ENCODE peak calls at places on chromosomes 16 and 17, in seven cellular contexts. O is CD4-positive, alpha-beta T cell; S is adrenal gland; G is OCI-LY7; L is breast epithelium; T is cardiac muscle cell; A is Peyer's patch. M is an unnamed sample.

GRCh38 chr16:2790631-2791030 is 3.3 kb upstream of the PRSS33 start:
- DNase-seq in O (no peak), S (no peak), G (no peak), L (no peak), T (no peak), A (peak; percentile 32), M (no peak)

GRCh38 chr17:18181358-18181757 is 2.3 kb upstream of the ALKBH5 start:
- DNase-seq in O (no peak), S (no peak), G (no peak), L (no peak), T (no peak), A (no peak), M (no peak)

GRCh38 chr17:36808181-36808661 is 129.1 kb upstream of the LHX1 start:
- DNase-seq in O (no peak), S (no peak), G (no peak), L (no peak), T (peak; percentile 68), A (no peak), M (no peak)

GRCh38 chr17:14098246-14098645 is 28.9 kb downstream of the COX10 start:
- DNase-seq in O (no peak), S (no peak), G (no peak), L (no peak), T (no peak), A (no peak), M (no peak)

GRCh38 chr16:67936876-67937605 is 391 bp upstream of the PSMB10 start:
- DNase-seq in O (peak; percentile 76), S (peak; percentile 90), G (peak; percentile 93), L (peak; percentile 56), T (no peak), A (no peak), M (peak; percentile 64)

GRCh38 chr16:30927789-30928378 is 4.5 kb downstream of the FBXL19 start:
- DNase-seq in O (peak; percentile 19), S (peak; percentile 80), G (peak; percentile 66), L (peak; percentile 80), T (peak; percentile 84), A (no peak), M (no peak)

GRCh38 chr17:16986391-16986790 is 14.5 kb upstream of the TNFRSF13B start:
- DNase-seq in O (no peak), S (no peak), G (no peak), L (no peak), T (no peak), A (no peak), M (no peak)

GRCh38 chr16:86075488-86075785 is 176.5 kb downstream of the IRF8 start:
- DNase-seq in O (no peak), S (no peak), G (no peak), L (no peak), T (no peak), A (no peak), M (no peak)

GRCh38 chr17:71470062-71470461 is 650.8 kb upstream of the SOX9 start:
- DNase-seq in O (no peak), S (no peak), G (no peak), L (no peak), T (no peak), A (no peak), M (no peak)

GRCh38 chr16:61413026-61413425 is 623.2 kb downstream of the CDH8 start:
- DNase-seq in O (no peak), S (no peak), G (no peak), L (no peak), T (no peak), A (no peak), M (no peak)

GRCh38 chr17:41812176-41813038 is at the start of gene FKBP10:
- DNase-seq in O (peak; percentile 31), S (peak; percentile 71), G (peak; percentile 45), L (peak; percentile 36), T (peak; percentile 97), A (peak; percentile 64), M (peak; percentile 39)

GRCh38 chr16:68826652-68827051 is 16.7 kb upstream of the TANGO6 start:
- DNase-seq in O (no peak), S (no peak), G (no peak), L (no peak), T (no peak), A (no peak), M (no peak)

GRCh38 chr16:426906-427249 is 1.4 kb downstream of the RAB11FIP3 start:
- DNase-seq in O (no peak), S (no peak), G (peak; percentile 17), L (no peak), T (no peak), A (no peak), M (peak; percentile 43)
- H3K27ac ChIP-seq in O (no peak overlapping the region), S (no peak overlapping the region), G (no peak overlapping the region), L (no peak overlapping the region), T (no peak overlapping the region), A (no peak overlapping the region), M (peak overlapping the region; percentile 100)

DNA sequence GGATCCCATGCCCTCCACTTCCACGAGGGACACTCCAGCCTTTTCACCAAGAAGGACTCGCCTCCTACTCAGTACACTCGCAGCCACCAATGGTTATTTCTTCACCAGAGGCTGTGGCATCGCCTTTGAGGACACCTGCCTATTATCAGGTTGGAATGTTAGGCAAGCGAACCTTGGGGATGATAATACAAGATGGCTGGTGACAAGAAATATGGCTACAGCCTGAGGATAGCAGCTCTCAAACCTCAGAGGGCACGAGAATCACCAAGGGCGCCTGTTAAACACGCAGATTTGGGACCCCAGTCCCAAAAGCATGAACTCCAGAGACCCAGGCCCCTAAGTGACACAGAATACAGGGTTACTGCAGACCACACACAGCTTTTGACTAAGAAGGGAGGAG is 58.1 kb downstream of the CYTH1 start:
- DNase-seq in O (no peak), S (no peak), G (no peak), L (no peak), T (no peak), A (no peak), M (no peak)
- H3K27ac ChIP-seq in O (peak overlapping the region; percentile 48), S (peak overlapping the region; percentile 71), G (peak overlapping the region; percentile 56), L (no peak overlapping the region), T (no peak overlapping the region), A (peak overlapping the region; percentile 63), M (peak overlapping the region; percentile 64)

GRCh38 chr17:39818282-39819000 is 45.7 kb downstream of the IKZF3 start:
- DNase-seq in O (no peak), S (no peak), G (no peak), L (no peak), T (no peak), A (no peak), M (no peak)

GRCh38 chr17:39814497-39814896 is 49.6 kb downstream of the IKZF3 start:
- DNase-seq in O (no peak), S (no peak), G (no peak), L (no peak), T (no peak), A (no peak), M (no peak)

GRCh38 chr17:39813631-39814030 is 50.5 kb downstream of the IKZF3 start:
- DNase-seq in O (peak; percentile 50), S (no peak), G (no peak), L (no peak), T (no peak), A (no peak), M (no peak)

GRCh38 chr17:39812466-39812865 is 51.6 kb downstream of the IKZF3 start:
- DNase-seq in O (no peak), S (no peak), G (no peak), L (no peak), T (no peak), A (no peak), M (no peak)

DNA sequence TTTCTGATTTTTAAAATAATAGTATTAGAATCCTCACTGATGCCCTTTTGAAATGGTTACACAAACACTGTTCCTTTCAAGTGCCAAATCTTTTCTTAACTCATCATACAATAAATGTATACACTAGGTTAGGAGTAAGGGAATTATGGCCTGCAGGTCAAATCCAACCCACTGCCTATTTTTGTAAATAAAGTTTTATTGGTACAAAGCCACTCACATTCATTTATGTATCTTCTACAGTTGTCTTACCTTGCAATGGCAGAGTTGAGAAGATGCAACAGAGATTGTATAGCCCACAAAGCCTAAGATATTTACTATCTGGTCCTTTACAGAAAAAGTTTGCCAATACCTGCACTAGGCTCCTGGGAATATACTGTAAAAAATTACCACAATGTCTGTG is 47.8 kb downstream of the IKZF3 start:
- DNase-seq in O (no peak), S (no peak), G (no peak), L (no peak), T (no peak), A (no peak), M (no peak)
- H3K27ac ChIP-seq in O (no peak overlapping the region), S (no peak overlapping the region), G (no peak overlapping the region), L (no peak overlapping the region), T (no peak overlapping the region), A (no peak overlapping the region), M (no peak overlapping the region)

GRCh38 chr17:64155090-64155630 is 25.2 kb upstream of the ERN1 start:
- DNase-seq in O (no peak), S (peak; percentile 42), G (no peak), L (no peak), T (no peak), A (no peak), M (no peak)
- H3K27ac ChIP-seq in O (no peak overlapping the region), S (peak overlapping the region; percentile 92), G (no peak overlapping the region), L (peak overlapping the region; percentile 72), T (no peak overlapping the region), A (no peak overlapping the region), M (peak overlapping the region; percentile 98)

GRCh38 chr17:77332981-77333685 is 192.4 kb downstream of the SEC14L1 start:
- DNase-seq in O (no peak), S (peak; percentile 41), G (peak; percentile 63), L (peak; percentile 19), T (no peak), A (no peak), M (no peak)
- H3K27ac ChIP-seq in O (peak overlapping the region; percentile 47), S (peak overlapping the region; percentile 48), G (peak overlapping the region; percentile 92), L (peak overlapping the region; percentile 62), T (no peak overlapping the region), A (peak overlapping the region; percentile 7), M (peak overlapping the region; percentile 56)

DNA sequence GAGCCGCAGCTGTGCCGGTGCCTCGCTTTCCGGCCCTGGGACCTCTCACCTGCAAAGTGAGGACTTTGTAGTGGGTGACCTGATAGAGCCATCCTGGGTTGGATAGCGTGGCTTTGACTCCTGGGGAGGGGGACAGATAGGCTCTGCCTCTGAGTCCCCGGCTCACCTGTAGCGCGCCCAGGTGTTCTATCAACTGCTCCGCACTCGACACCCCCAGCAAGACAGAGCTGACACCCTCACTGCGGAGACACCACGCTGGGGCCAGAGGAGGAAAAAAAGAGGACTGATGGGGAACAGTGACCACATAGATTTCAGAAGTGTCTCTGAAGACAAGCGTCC is 6.4 kb downstream of the KCNAB3 start:
- DNase-seq in O (no peak), S (no peak), G (no peak), L (no peak), T (no peak), A (no peak), M (no peak)
- H3K27ac ChIP-seq in O (peak overlapping the region; percentile 69), S (peak overlapping the region; percentile 61), G (no peak overlapping the region), L (peak overlapping the region; percentile 81), T (no peak overlapping the region), A (no peak overlapping the region), M (peak overlapping the region; percentile 74)

DNA sequence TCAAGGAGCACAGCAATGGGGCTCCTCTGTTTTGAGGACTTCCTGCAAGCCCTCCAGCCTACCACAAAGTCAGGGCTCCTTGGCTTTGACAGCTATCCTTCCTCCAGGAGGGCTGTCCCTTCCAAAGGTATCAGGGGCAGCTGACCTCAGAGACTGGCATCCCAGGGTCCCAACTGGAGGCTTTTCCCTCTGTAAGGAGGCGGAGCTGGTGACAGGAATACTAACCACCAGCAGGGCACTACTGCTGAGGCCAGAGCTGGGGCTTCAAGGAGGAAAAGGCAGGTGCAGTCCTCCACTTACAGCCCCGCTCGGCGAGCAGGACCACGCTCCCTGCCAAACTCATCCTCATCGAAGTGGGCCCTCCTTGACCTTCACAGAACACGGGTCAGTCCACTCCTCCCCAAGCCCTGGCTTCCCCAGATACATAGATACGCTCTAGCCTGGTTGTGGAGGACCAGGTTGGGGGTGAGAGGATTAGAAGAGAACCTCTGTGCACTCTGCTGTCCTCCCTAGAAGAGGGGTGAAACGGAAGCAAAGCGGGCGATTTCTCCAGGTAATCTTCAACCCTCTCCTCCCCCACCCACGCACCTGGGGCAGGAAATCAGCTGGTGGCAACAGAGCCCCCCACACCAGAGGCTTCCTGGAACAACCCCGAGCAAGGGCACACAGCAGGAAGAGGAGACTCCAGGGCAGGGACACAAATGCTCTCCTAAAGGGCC is 20.5 kb downstream of the ST3GAL2 start:
- DNase-seq in O (no peak), S (no peak), G (peak; percentile 39), L (no peak), T (peak; percentile 45), A (no peak), M (no peak)
- H3K27ac ChIP-seq in O (peak overlapping the region; percentile 40), S (no peak overlapping the region), G (peak overlapping the region; percentile 73), L (no peak overlapping the region), T (peak overlapping the region; percentile 77), A (no peak overlapping the region), M (no peak overlapping the region)

M was measured in gastrocnemius medialis.